ENCODE peak calls at places on chromosomes 5 and 9, in six cellular contexts. V, R, X, M, Y and N are unnamed samples.

GRCh38 chr9:38141751-38142150 is 72.7 kb upstream of the SHB start:
- DNase-seq in X (no peak), R (peak), M (peak), V (no peak), Y (no peak), N (peak)

GRCh38 chr9:95447660-95448420 is 68.9 kb downstream of the PTCH1 start:
- DNase-seq in V (no peak), Y (no peak), X (peak), M (no peak), R (no peak), N (no peak)

GRCh38 chr9:28234899-28235277 is 661.6 kb upstream of the C9orf72 start:
- DNase-seq in X (no peak), Y (no peak), R (no peak), V (no peak), M (peak), N (peak)

GRCh38 chr5:10825897-10826644 is 65.0 kb upstream of the DAP start:
- DNase-seq in Y (no peak), V (no peak), X (peak), M (no peak), R (no peak), N (no peak)

GRCh38 chr9:127495884-127496555 is 44.7 kb downstream of the LRSAM1 start:
- DNase-seq in X (no peak), V (no peak), Y (no peak), R (no peak), M (no peak), N (no peak)

GRCh38 chr5:84249918-84250635 is 134.6 kb downstream of the EDIL3 start:
- DNase-seq in V (no peak), M (peak), R (peak), X (peak), Y (no peak), N (peak)

GRCh38 chr5:27733242-27733641 is 694.9 kb upstream of the CDH9 start:
- DNase-seq in M (no peak), Y (no peak), R (no peak), X (no peak), V (no peak), N (no peak)

GRCh38 chr9:5393497-5393896 is 44.2 kb downstream of the PLGRKT start:
- DNase-seq in Y (no peak), M (no peak), V (no peak), X (no peak), R (no peak), N (no peak)

GRCh38 chr5:149389552-149390495 is 10.7 kb upstream of the IL17B start:
- DNase-seq in M (no peak), Y (no peak), V (no peak), X (no peak), R (no peak), N (no peak)

GRCh38 chr5:113166710-113167366 is 190.2 kb downstream of the DCP2 start:
- DNase-seq in V (no peak), M (peak), R (peak), X (no peak), Y (no peak), N (peak)

DNA sequence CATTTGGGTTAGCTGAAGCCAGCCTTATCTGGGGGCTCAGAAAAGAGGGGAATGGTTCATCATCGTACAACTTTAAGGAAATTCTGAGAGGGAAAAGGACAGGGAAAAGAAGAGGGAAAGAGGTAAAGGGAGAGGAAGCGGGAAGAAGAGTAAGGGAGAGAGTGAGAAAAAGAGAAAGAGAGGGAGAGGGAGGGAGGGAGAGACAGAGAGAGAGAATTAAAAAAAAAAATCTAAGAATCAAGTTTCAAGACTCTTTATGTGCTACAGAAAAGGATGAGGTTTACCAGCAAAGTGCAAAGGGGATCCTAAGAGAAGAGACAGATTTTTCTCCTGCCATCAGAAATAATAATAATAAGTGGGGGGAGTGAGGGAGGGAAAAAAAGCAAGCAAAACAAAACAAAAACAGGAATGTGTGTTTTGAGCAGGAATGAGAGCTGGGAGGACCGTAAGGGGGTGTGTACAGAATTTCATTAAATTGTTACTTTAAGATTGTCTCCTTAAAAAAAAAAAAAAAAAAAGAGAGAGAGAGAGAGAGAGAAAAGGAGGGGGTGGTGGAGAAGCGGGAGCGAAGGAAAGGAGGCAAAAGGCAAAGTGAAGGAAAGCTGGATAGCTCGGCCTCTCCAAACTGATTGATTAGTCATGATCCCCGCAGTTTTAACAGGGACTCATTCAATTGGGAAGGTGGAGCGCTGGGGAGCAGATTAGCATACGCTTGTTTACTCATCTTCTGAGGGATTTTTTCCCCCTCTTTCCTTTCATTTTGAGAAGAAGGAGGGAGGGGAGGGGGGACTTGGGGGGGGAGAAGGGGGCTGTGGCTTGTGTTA is 438 bp upstream of the PAPPA start:
- DNase-seq in Y (no peak), V (no peak), X (peak), R (peak), M (peak), N (peak)
- H3K4me3 ChIP-seq in Y (no peak), V (no peak), X (peak), R (peak), M (peak), N (no peak)

GRCh38 chr9:35666547-35666946 is 1.6 kb upstream of the ARHGEF39 start:
- DNase-seq in Y (no peak), V (no peak), R (no peak), X (no peak), M (no peak), N (no peak)

GRCh38 chr9:35667939-35668338 is 2.9 kb upstream of the ARHGEF39 start:
- DNase-seq in R (no peak), V (no peak), X (no peak), Y (no peak), M (no peak), N (no peak)

GRCh38 chr9:35664531-35665470 is at the start of gene ARHGEF39:
- DNase-seq in Y (peak), M (peak), V (peak), X (peak), R (no peak), N (peak)

GRCh38 chr9:35666045-35666444 is 1.1 kb upstream of the ARHGEF39 start:
- DNase-seq in M (no peak), X (no peak), R (no peak), Y (no peak), V (no peak), N (no peak)

GRCh38 chr9:35665471-35665818 is 450 bp upstream of the ARHGEF39 start:
- DNase-seq in Y (no peak), M (no peak), X (no peak), R (no peak), V (no peak), N (no peak)
- H3K4me3 ChIP-seq in Y (peak), M (peak), X (peak), R (peak), V (peak), N (peak)

GRCh38 chr5:171312129-171312819 is 3.2 kb downstream of the TLX3 start:
- DNase-seq in R (no peak), V (no peak), X (peak), Y (no peak), M (no peak), N (no peak)
- H3K4me3 ChIP-seq in R (no peak), V (no peak), X (peak), Y (no peak), M (no peak), N (no peak)

GRCh38 chr9:137457406-137458193 is 1.5 kb downstream of the NSMF start:
- DNase-seq in R (no peak), V (no peak), Y (peak), X (no peak), M (no peak), N (no peak)
- H3K4me3 ChIP-seq in R (peak), V (peak), Y (no peak), X (peak), M (peak), N (peak)

GRCh38 chr9:78904686-78905085 is 607.8 kb downstream of the PSAT1 start:
- DNase-seq in X (no peak), R (no peak), M (no peak), V (no peak), Y (no peak), N (peak)
- H3K4me3 ChIP-seq in X (no peak), R (no peak), M (no peak), V (no peak), Y (no peak), N (no peak)

GRCh38 chr5:125412561-125413535 is 666.4 kb upstream of the ZNF608 start:
- DNase-seq in V (peak), Y (peak), R (peak), M (peak), X (peak), N (peak)
- H3K4me3 ChIP-seq in V (no peak), Y (no peak), R (no peak), M (peak), X (peak), N (no peak)

DNA sequence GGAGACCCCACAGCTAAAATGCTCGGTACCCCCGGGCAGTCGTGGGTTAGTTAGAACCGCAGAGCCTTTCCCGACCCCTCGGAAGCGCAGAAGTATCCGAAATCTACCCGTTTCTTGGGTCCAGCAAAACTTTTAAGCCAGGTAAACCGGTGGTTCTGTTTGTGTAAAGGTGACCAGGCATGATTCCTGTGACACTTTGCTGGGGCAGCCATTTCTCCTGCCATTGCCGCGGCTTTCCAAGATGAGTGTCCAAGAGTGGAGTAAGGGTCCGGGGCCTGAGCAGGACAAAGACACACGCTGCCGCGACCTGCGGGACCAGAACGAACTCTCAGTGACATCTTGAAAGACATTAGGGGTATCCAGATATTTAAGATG is 655 bp downstream of the MARVELD2 start:
- DNase-seq in V (no peak), Y (peak), X (peak), R (no peak), M (no peak), N (peak)
- H3K4me3 ChIP-seq in V (peak), Y (peak), X (peak), R (peak), M (peak), N (peak)

DNA sequence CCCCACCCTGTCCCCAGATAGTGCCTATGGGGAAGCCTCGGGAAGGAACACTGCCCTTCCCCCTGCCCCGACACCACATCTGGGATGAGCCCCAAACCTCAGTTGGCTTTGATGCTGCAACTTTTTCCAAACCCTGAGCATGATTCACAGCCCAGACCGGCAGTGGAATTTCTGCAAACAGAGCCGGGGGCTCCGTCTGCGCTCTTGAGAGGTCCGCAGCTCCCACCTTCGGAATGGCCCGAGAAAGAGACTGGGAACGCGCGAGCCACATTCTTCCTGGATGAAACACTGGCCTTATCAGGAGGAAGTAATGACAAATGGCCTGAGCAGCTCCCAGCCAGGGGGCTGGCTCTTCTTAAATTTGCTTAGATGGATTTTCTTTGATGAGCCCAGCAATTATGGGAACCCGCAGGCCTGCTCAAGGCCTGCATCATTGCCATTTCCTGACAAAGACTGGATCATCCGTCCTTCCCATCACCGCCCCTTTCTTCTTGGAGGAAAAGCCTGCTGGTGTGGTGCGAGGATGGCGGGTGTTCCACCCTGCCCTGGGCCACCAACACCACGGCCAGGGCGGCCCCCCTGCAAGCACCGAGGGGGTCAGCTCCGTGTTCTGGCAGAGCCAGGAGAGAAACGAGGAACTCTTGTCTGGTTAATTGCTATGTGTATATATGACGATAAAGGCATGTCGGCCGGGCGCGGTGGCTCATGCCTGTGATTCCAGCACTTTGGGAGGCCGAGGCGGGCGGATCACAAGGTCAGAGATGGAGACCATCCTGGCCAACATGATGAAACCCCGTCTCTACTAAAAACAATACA is 38.8 kb upstream of the COL5A1 start:
- DNase-seq in M (peak), R (peak), V (peak), X (no peak), Y (no peak), N (no peak)
- H3K4me3 ChIP-seq in M (peak), R (peak), V (no peak), X (no peak), Y (no peak), N (no peak)

DNA sequence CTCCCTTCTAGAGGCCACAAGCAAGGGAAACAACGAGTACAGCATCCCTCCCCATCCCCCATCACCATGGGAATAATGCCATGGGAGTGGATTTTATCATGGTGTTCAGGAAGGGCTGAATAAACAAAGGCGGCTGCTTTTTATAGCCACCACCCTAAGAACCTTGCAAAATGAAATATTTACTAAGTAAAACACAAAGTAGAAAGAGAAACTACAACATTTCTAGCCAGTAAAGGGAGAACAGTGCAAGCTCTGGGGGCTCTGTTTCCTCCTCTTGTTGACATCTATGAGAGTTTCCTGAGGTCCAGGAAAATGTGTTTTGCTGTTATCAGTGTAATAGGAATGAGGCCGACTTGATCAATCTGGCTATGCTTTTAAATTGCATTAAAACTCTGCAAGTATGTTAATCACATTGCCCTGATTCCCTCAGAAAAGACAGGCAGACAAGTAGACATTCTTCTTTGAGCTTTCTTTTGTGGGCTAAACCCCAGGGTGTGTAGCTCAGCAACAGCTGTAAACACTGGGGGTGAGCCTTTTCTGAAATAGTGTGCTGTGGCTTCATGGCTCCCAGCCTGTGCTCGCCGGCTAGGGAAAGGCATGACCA is 31.1 kb downstream of the SV2C start:
- DNase-seq in X (peak), R (no peak), V (no peak), M (peak), Y (no peak), N (no peak)
- H3K4me3 ChIP-seq in X (no peak), R (no peak), V (no peak), M (no peak), Y (no peak), N (no peak)